ENCODE peak calls at places on chromosomes 16 and 17, in nine cellular contexts. O is upper lobe of left lung, N is Peyer's patch, Z is ovary, I is prostate gland, D is spleen, R is body of pancreas, B is uterus, X is esophagus muscularis mucosa. G is an unnamed sample. For H3K4me1 and H3K36me3, the result is how much of the 10 kb centered on the place peaks cover.

GRCh38 chr16:84036131-84036530 is 6.5 kb downstream of the SLC38A8 start:
- DNase-seq in N (no peak), Z (no peak), D (no peak), B (no peak), X (no peak), O (no peak), R (no peak), I (no peak), G (no peak)

GRCh38 chr17:72693147-72693878 is 399.2 kb downstream of the SLC39A11 start:
- DNase-seq in O (no peak), I (no peak), D (no peak), B (no peak), R (no peak), Z (no peak), N (no peak), X (no peak), G (no peak)

GRCh38 chr16:47392114-47392513 is 68.7 kb downstream of the ITFG1 start:
- DNase-seq in R (no peak), X (no peak), N (no peak), B (no peak), D (no peak), O (no peak), Z (no peak), I (no peak), G (no peak)

GRCh38 chr17:65533855-65534457 is 27.5 kb downstream of the AXIN2 start:
- DNase-seq in Z (no peak), X (no peak), O (no peak), R (no peak), I (no peak), D (peak), N (no peak), B (no peak), G (no peak)

GRCh38 chr17:869567-870530 is 87.7 kb downstream of the MRM3 start:
- DNase-seq in X (no peak), Z (no peak), R (no peak), B (peak), I (peak), D (no peak), O (no peak), N (no peak), G (no peak)

GRCh38 chr17:16583781-16584180 is 14.8 kb upstream of the ZNF287 start:
- DNase-seq in B (no peak), R (no peak), O (no peak), X (peak), N (no peak), I (no peak), D (no peak), Z (no peak), G (no peak)

GRCh38 chr16:75702247-75702646 is 986 bp upstream of the DUXB start:
- DNase-seq in B (no peak), I (no peak), Z (no peak), D (no peak), N (no peak), R (no peak), X (no peak), O (no peak), G (no peak)

GRCh38 chr17:28878981-28879380 is 18.6 kb downstream of the FLOT2 start:
- DNase-seq in I (no peak), O (no peak), N (peak), R (no peak), D (no peak), B (no peak), Z (no peak), X (no peak), G (no peak)

GRCh38 chr16:75632857-75633256 is 9.8 kb upstream of the ADAT1 start:
- DNase-seq in R (no peak), X (no peak), Z (no peak), B (no peak), D (no peak), O (no peak), N (no peak), I (no peak), G (no peak)

GRCh38 chr16:27314161-27314723 is 468 bp downstream of the IL4R start:
- DNase-seq in O (no peak), X (no peak), D (peak), B (peak), R (peak), Z (peak), N (peak), I (no peak), G (no peak)

GRCh38 chr16:89638455-89638854 is 19.1 kb downstream of the CHMP1A start:
- DNase-seq in R (no peak), N (no peak), O (no peak), I (no peak), B (no peak), Z (no peak), D (no peak), X (no peak), G (no peak)

GRCh38 chr17:45747907-45748306 is 36.2 kb upstream of the CRHR1 start:
- DNase-seq in B (no peak), R (no peak), Z (no peak), X (no peak), N (no peak), D (peak), I (no peak), O (no peak), G (no peak)

GRCh38 chr17:1752425-1752941 is 9.4 kb upstream of the SERPINF1 start:
- DNase-seq in I (no peak), D (peak), R (peak), Z (no peak), X (no peak), B (no peak), O (peak), N (peak), G (no peak)

GRCh38 chr16:85168732-85169256 is 56.5 kb upstream of the CIBAR2 start:
- DNase-seq in D (no peak), B (peak), R (peak), O (peak), Z (peak), N (peak), I (no peak), X (no peak), G (peak)

GRCh38 chr17:17947966-17948365 is 24.2 kb downstream of the TOM1L2 start:
- DNase-seq in N (no peak), D (no peak), O (no peak), B (no peak), R (no peak), I (no peak), Z (no peak), X (no peak), G (no peak)

GRCh38 chr16:31181102-31181830 is 1.3 kb downstream of the FUS start:
- DNase-seq in Z (no peak), X (no peak), O (no peak), B (peak), D (peak), N (peak), I (no peak), R (peak), G (peak)

GRCh38 chr17:44655983-44656700 is at the start of gene MEIOC:
- DNase-seq in B (no peak), O (peak), N (no peak), R (no peak), I (no peak), Z (no peak), X (no peak), D (no peak), G (no peak)

GRCh38 chr17:80992077-80992947 is 671 bp downstream of the CHMP6 start:
- DNase-seq in B (no peak), R (peak), X (no peak), Z (peak), D (peak), O (peak), I (no peak), N (no peak), G (no peak)

GRCh38 chr16:54846761-54847160 is 83.9 kb upstream of the IRX5 start:
- DNase-seq in Z (no peak), X (no peak), D (no peak), I (peak), B (no peak), N (no peak), O (no peak), R (no peak), G (no peak)

GRCh38 chr17:30554839-30555751 is 77.9 kb downstream of the GOSR1 start:
- DNase-seq in N (peak), I (no peak), O (peak), D (peak), R (no peak), Z (peak), X (no peak), B (no peak), G (no peak)

GRCh38 chr17:73371285-73371684 is 59.5 kb upstream of the CDC42EP4 start:
- DNase-seq in I (no peak), N (no peak), O (no peak), Z (no peak), D (no peak), X (no peak), R (no peak), B (no peak), G (no peak)

GRCh38 chr17:16304832-16305231 is 48.4 kb downstream of the CENPV start:
- DNase-seq in B (no peak), I (no peak), D (no peak), N (peak), X (no peak), R (no peak), O (no peak), Z (no peak), G (no peak)

GRCh38 chr16:35523991-35524390 is 2064.6 kb downstream of the TP53TG3F start:
- DNase-seq in R (no peak), B (no peak), N (no peak), O (no peak), I (peak), Z (no peak), D (no peak), X (no peak), G (no peak)

GRCh38 chr17:17350491-17351355 is 47.5 kb downstream of the NT5M start:
- DNase-seq in N (peak), R (no peak), X (no peak), O (peak), I (no peak), Z (no peak), B (no peak), D (peak), G (no peak)

GRCh38 chr16:31708348-31708747 is 165.3 kb upstream of the ZNF267 start:
- DNase-seq in O (no peak), Z (no peak), X (no peak), D (no peak), B (no peak), N (no peak), I (no peak), R (no peak), G (no peak)

GRCh38 chr17:48478224-48479013 is 48.4 kb upstream of the SKAP1 start:
- DNase-seq in D (no peak), N (no peak), Z (no peak), I (no peak), B (no peak), X (no peak), O (no peak), R (no peak), G (no peak)

GRCh38 chr17:31560836-31561235 is 169.4 kb downstream of the RAB11FIP4 start:
- DNase-seq in R (no peak), X (no peak), Z (no peak), I (no peak), B (no peak), D (no peak), O (no peak), N (no peak), G (no peak)

GRCh38 chr17:19651461-19652238 is 3.1 kb downstream of the ALDH3A2 start:
- DNase-seq in O (no peak), R (no peak), N (no peak), Z (no peak), I (no peak), B (no peak), D (no peak), X (peak), G (no peak)

GRCh38 chr17:19646788-19647696 is 1.5 kb upstream of the ALDH3A2 start:
- DNase-seq in B (no peak), N (no peak), R (no peak), O (no peak), Z (no peak), D (no peak), X (no peak), I (no peak), G (no peak)

GRCh38 chr17:19647697-19648474 is 665 bp upstream of the ALDH3A2 start:
- DNase-seq in N (peak), R (peak), D (peak), I (peak), X (peak), Z (peak), B (peak), O (peak), G (peak)

GRCh38 chr17:19650826-19651225 is 2.3 kb downstream of the ALDH3A2 start:
- DNase-seq in I (no peak), X (no peak), B (no peak), Z (no peak), R (no peak), N (no peak), D (no peak), O (no peak), G (no peak)

GRCh38 chr17:19648475-19649406 is at the start of gene ALDH3A2:
- DNase-seq in N (peak), D (peak), I (peak), Z (peak), B (peak), R (peak), X (peak), O (peak), G (peak)
- TF ChIP-seq POLR2A in N (peak), D (no peak), I (peak), Z (peak), B (peak), R (peak), X (peak), O (peak), G (peak)

GRCh38 chr16:734208-734980 is 6.4 kb downstream of the CIAO3 start:
- DNase-seq in R (no peak), N (no peak), I (no peak), B (no peak), Z (no peak), O (peak), X (no peak), D (no peak), G (no peak)
- H3K4me1 ChIP-seq in R (under half), N (under half), I (under half), B (under half), Z (under half), O (under half), X (under half), D (under half), G (under half)

GRCh38 chr16:1401758-1402154 is 12.7 kb downstream of the UNKL start:
- DNase-seq in B (no peak), Z (no peak), D (no peak), I (no peak), X (no peak), R (no peak), O (no peak), N (no peak), G (no peak)

GRCh38 chr16:1403733-1404132 is 10.8 kb downstream of the UNKL start:
- DNase-seq in R (no peak), D (no peak), Z (no peak), O (no peak), X (no peak), N (no peak), B (no peak), I (no peak), G (no peak)

GRCh38 chr16:1398826-1399581 is 15.5 kb downstream of the UNKL start:
- DNase-seq in R (no peak), I (no peak), O (no peak), Z (peak), B (no peak), N (no peak), X (no peak), D (no peak), G (no peak)

GRCh38 chr16:1401061-1401757 is 13.3 kb downstream of the UNKL start:
- DNase-seq in R (no peak), B (no peak), O (peak), N (no peak), Z (no peak), X (no peak), I (no peak), D (no peak), G (no peak)

DNA sequence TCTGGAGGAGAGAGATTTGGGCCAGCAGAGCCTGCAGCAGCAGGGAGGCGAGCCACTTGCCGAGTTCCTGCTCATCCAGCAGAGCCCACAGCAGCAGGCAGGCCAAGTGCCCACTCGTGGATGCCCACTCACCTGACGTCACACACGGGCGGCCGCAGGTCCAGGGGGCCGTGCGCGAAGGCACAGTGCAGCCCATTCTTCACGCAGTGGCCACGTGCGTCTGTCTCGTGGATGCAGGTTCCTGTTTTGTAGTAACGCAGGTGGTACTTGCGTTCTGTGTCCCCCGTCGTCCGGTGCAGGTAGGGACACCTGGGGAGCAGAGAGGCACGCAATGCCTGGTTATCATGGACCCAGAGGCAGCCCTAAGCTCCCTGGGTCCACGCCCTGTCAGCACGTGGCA is 11.5 kb downstream of the UNKL start:
- DNase-seq in X (no peak), O (peak), N (no peak), B (no peak), I (no peak), R (no peak), Z (no peak), D (no peak), G (no peak)
- H3K36me3 ChIP-seq in X (half or more), O (under half), N (half or more), B (under half), I (under half), R (under half), Z (under half), D (half or more), G (under half)

DNA sequence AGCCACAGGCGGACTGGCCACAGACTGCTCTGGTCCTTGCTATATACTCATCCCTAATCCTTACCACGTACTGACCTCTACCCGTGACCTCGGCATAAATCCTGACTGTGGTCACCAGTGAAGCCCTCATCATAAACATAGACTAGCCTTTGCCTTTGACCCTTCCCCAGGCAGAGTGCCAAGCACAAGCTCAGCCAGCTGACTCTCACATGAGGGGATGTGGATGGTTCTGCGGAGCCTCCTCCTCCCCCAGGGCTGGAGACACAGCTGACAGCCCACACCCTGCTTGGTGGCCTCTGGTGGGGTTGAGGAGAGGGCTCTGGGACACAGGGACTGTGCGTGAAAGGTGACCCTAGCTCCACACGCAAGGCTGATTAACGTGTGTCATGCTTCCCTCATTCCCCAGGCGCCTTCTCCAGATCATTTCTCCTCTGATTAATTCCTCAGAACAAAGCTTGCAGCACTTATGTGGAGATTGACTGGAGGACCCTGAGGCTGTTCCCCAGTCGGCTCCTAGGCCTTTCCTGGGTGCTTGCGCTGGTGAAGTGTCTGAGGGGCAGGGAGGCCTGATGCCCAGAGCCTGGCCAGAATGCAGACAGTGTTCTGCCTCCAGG is 241.5 kb upstream of the NLRP1 start:
- DNase-seq in I (no peak), Z (no peak), N (no peak), R (no peak), X (no peak), O (no peak), B (no peak), D (no peak), G (no peak)
- TF ChIP-seq POLR2A in I (no peak), Z (no peak), N (no peak), R (no peak), X (no peak), O (no peak), B (no peak), D (no peak), G (no peak)

GRCh38 chr17:78973792-78974520 is 5.8 kb downstream of the LGALS3BP start:
- DNase-seq in D (no peak), Z (peak), X (no peak), O (no peak), N (no peak), R (no peak), B (no peak), I (no peak), G (no peak)
- H3K4me1 ChIP-seq in D (under half), Z (under half), X (half or more), O (half or more), N (half or more), R (under half), B (under half), I (under half), G (under half)

DNA sequence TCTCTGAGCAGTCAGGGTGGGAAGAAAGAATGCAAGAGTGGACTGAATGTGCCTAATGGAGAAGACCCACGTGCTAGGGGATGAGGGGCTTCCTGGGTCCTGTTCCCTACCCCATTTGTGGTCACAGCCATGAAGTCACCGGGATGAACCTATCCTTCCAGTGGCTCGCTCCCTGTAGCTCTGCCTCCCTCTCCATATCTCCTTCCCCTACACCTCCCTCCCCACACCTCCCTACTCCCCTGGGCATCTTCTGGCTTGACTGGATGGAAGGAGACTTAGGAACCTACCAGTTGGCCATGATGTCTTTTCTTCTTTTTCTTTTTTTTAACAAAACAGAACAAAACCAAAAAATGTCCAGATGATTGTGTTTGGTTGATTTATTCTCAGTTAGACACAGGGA is 14.1 kb downstream of the IGFBP4 start:
- DNase-seq in X (no peak), N (no peak), I (no peak), D (no peak), O (no peak), Z (no peak), R (no peak), B (no peak), G (no peak)
- H3K36me3 ChIP-seq in X (half or more), N (half or more), I (under half), D (half or more), O (under half), Z (under half), R (under half), B (under half), G (half or more)

GRCh38 chr17:63934391-63935112 is 2.4 kb upstream of the CD79B start:
- DNase-seq in Z (no peak), O (no peak), D (no peak), N (no peak), R (no peak), B (no peak), X (no peak), I (no peak), G (no peak)

GRCh38 chr17:63930951-63931575 is 1.1 kb downstream of the CD79B start:
- DNase-seq in O (no peak), X (no peak), N (peak), I (no peak), Z (no peak), R (no peak), D (peak), B (peak), G (peak)

GRCh38 chr17:63932721-63933120 is 590 bp upstream of the CD79B start:
- DNase-seq in D (no peak), N (no peak), Z (no peak), O (no peak), I (no peak), B (no peak), X (no peak), R (no peak), G (no peak)

GRCh38 chr17:63929860-63930766 is 2.0 kb downstream of the CD79B start:
- DNase-seq in X (no peak), Z (no peak), O (no peak), D (peak), N (no peak), I (peak), B (peak), R (no peak), G (no peak)

DNA sequence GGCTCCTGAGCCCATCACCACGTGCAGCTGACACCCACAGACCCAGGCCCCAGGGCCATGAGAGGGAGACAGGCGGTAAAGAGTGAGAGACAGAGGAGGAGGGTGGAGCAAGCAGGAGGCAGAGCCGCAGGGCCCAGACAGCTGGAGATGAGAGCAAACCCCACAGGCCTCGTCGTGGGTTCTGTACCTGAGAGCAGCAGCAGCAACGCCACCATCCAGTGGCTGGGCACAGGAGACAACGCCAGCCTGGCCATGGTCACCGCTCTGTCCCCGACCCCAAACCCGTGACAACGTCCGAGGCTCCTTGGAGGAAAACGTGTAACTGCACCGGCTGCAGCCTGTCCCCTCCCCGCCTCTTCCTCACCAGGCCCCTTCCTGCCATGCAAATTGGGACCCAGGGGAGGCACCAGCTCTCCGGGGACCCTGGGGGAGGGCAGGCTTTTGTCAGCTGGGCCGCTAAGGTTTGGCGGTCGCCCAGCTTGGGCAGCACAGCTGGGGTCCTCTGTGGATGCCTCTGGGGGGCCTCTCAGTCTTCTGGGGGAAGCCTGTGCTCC is at the start of gene CD79B:
- DNase-seq in D (peak), X (no peak), O (no peak), Z (no peak), R (no peak), N (peak), I (no peak), B (no peak), G (no peak)
- TF ChIP-seq POLR2A in D (no peak), X (no peak), O (no peak), Z (no peak), R (no peak), N (no peak), I (no peak), B (no peak), G (no peak)

G was measured in tibial nerve.